ENCODE peak calls at places on chromosomes 13 and 19, in five cellular contexts. One of them, this sample, is unnamed.

GRCh38 chr19:29586401-29586800 is 19.7 kb upstream of the POP4 start:
- DNase-seq in GM13977: no peak
- DNase-seq in GF-D8: no peak
- DNase-seq in T-helper 2 cell: no peak
- DNase-seq in WTC11: no peak
- DNase-seq in this sample: no peak

GRCh38 chr19:44796701-44797115 is 12.2 kb upstream of the BCAM start:
- DNase-seq in T-helper 2 cell: no peak
- DNase-seq in GM13977: no peak
- DNase-seq in GF-D8: no peak
- DNase-seq in WTC11: no peak
- DNase-seq in this sample: peak

GRCh38 chr13:37942929-37943328 is 73.4 kb upstream of the TRPC4 start:
- DNase-seq in GF-D8: no peak
- DNase-seq in GM13977: no peak
- DNase-seq in WTC11: no peak
- DNase-seq in T-helper 2 cell: no peak
- DNase-seq in this sample: no peak

GRCh38 chr19:6088677-6089063 is 21.6 kb downstream of the RFX2 start:
- DNase-seq in GM13977: no peak
- DNase-seq in T-helper 2 cell: no peak
- DNase-seq in WTC11: no peak
- DNase-seq in GF-D8: no peak
- DNase-seq in this sample: no peak

GRCh38 chr13:99331881-99332293 is 24.7 kb upstream of the GPR183 start:
- DNase-seq in T-helper 2 cell: no peak
- DNase-seq in WTC11: no peak
- DNase-seq in GM13977: no peak
- DNase-seq in GF-D8: no peak
- DNase-seq in this sample: no peak

GRCh38 chr19:29533578-29534544 is 8.1 kb downstream of the VSTM2B start:
- DNase-seq in T-helper 2 cell: no peak
- DNase-seq in GM13977: no peak
- DNase-seq in GF-D8: no peak
- DNase-seq in WTC11: no peak
- DNase-seq in this sample: no peak

GRCh38 chr13:76775031-76775740 is 111.0 kb downstream of the KCTD12 start:
- DNase-seq in GM13977: no peak
- DNase-seq in WTC11: no peak
- DNase-seq in GF-D8: no peak
- DNase-seq in T-helper 2 cell: no peak
- DNase-seq in this sample: no peak

GRCh38 chr19:45528744-45529453 is 21.6 kb downstream of the VASP start:
- DNase-seq in WTC11: peak
- DNase-seq in T-helper 2 cell: no peak
- DNase-seq in GM13977: no peak
- DNase-seq in GF-D8: no peak
- DNase-seq in this sample: no peak

GRCh38 chr13:20812890-20813289 is 39.1 kb upstream of the EEF1AKMT1 start:
- DNase-seq in T-helper 2 cell: no peak
- DNase-seq in WTC11: no peak
- DNase-seq in GF-D8: no peak
- DNase-seq in GM13977: no peak
- DNase-seq in this sample: no peak

GRCh38 chr13:73635166-73635787 is 498.9 kb downstream of the KLF12 start:
- DNase-seq in GM13977: no peak
- DNase-seq in GF-D8: no peak
- DNase-seq in T-helper 2 cell: no peak
- DNase-seq in WTC11: no peak
- DNase-seq in this sample: no peak

GRCh38 chr13:106617561-106617960 is 49.6 kb upstream of the ARGLU1 start:
- DNase-seq in GM13977: no peak
- DNase-seq in WTC11: no peak
- DNase-seq in GF-D8: no peak
- DNase-seq in T-helper 2 cell: no peak
- DNase-seq in this sample: no peak

GRCh38 chr19:35120492-35120891 is 4.9 kb downstream of the FXYD3 start:
- DNase-seq in GF-D8: no peak
- DNase-seq in WTC11: no peak
- DNase-seq in GM13977: no peak
- DNase-seq in T-helper 2 cell: no peak
- DNase-seq in this sample: no peak

GRCh38 chr19:19418548-19419260 is 13.2 kb downstream of the GATAD2A start:
- DNase-seq in GF-D8: peak
- DNase-seq in GM13977: no peak
- DNase-seq in T-helper 2 cell: no peak
- DNase-seq in WTC11: no peak
- DNase-seq in this sample: no peak

GRCh38 chr13:37701972-37702371 is 103.4 kb upstream of the POSTN start:
- DNase-seq in GM13977: no peak
- DNase-seq in GF-D8: no peak
- DNase-seq in T-helper 2 cell: no peak
- DNase-seq in WTC11: no peak
- DNase-seq in this sample: no peak

GRCh38 chr19:928471-929259 is 2.8 kb downstream of the ARID3A start:
- DNase-seq in T-helper 2 cell: no peak
- DNase-seq in WTC11: peak
- DNase-seq in GF-D8: no peak
- DNase-seq in GM13977: no peak
- DNase-seq in this sample: no peak

GRCh38 chr13:37348916-37349653 is 243.6 kb upstream of the CSNK1A1L start:
- DNase-seq in GM13977: no peak
- DNase-seq in GF-D8: no peak
- DNase-seq in T-helper 2 cell: no peak
- DNase-seq in WTC11: no peak
- DNase-seq in this sample: no peak

GRCh38 chr13:97539651-97540230 is 105.8 kb downstream of the RAP2A start:
- DNase-seq in T-helper 2 cell: no peak
- DNase-seq in WTC11: no peak
- DNase-seq in GM13977: no peak
- DNase-seq in GF-D8: no peak
- DNase-seq in this sample: no peak

GRCh38 chr13:48585456-48585840 is 52.6 kb upstream of the RCBTB2 start:
- DNase-seq in T-helper 2 cell: no peak
- DNase-seq in WTC11: no peak
- DNase-seq in GM13977: no peak
- DNase-seq in GF-D8: peak
- DNase-seq in this sample: no peak

GRCh38 chr13:108985166-108985565 is 355.8 kb downstream of the MYO16 start:
- DNase-seq in GM13977: no peak
- DNase-seq in WTC11: no peak
- DNase-seq in GF-D8: no peak
- DNase-seq in T-helper 2 cell: no peak
- DNase-seq in this sample: no peak

GRCh38 chr13:112680741-112681360 is 9.0 kb upstream of the ATP11A start:
- DNase-seq in T-helper 2 cell: no peak
- DNase-seq in GM13977: no peak
- DNase-seq in WTC11: no peak
- DNase-seq in GF-D8: no peak
- DNase-seq in this sample: no peak

GRCh38 chr13:33328691-33329090 is 43.1 kb upstream of the STARD13 start:
- DNase-seq in GM13977: no peak
- DNase-seq in GF-D8: no peak
- DNase-seq in WTC11: no peak
- DNase-seq in T-helper 2 cell: no peak
- DNase-seq in this sample: no peak

GRCh38 chr19:13622727-13623126 is 116.4 kb upstream of the CACNA1A start:
- DNase-seq in GF-D8: no peak
- DNase-seq in T-helper 2 cell: no peak
- DNase-seq in WTC11: peak
- DNase-seq in GM13977: no peak
- DNase-seq in this sample: no peak

GRCh38 chr19:43462383-43462782 is 3.0 kb downstream of the LYPD3 start:
- DNase-seq in WTC11: no peak
- DNase-seq in T-helper 2 cell: no peak
- DNase-seq in GF-D8: no peak
- DNase-seq in GM13977: no peak
- DNase-seq in this sample: no peak